ENCODE peak calls at places on chromosome 16, in six cellular contexts. E is IMR-90, O is sigmoid colon, F is HFFc6, N is fibroblast of the aortic adventitia, W is H9. D is an unnamed sample.

GRCh38 chr16:65710107-65710506 is 588.2 kb upstream of the CDH11 start:
- DNase-seq in E (no peak), O (no peak), F (no peak), N (no peak), W (no peak), D (no peak)

GRCh38 chr16:31072540-31073072 is 1.4 kb downstream of the ZNF668 start:
- DNase-seq in E (peak; percentile 69), O (peak; percentile 61), F (peak; percentile 45), N (peak; percentile 42), W (no peak), D (no peak)

GRCh38 chr16:2520784-2521577 is 810 bp downstream of the AMDHD2 start:
- DNase-seq in E (no peak), O (peak; percentile 74), F (no peak), N (no peak), W (peak; percentile 45), D (no peak)

GRCh38 chr16:23587726-23588125 is 8.4 kb downstream of the NDUFAB1 start:
- DNase-seq in E (peak; percentile 96), O (no peak), F (peak; percentile 92), N (peak; percentile 78), W (no peak), D (peak; percentile 12)

GRCh38 chr16:71297252-71297651 is 8.1 kb upstream of the CMTR2 start:
- DNase-seq in E (peak; percentile 1), O (no peak), F (no peak), N (peak; percentile 7), W (no peak), D (no peak)

GRCh38 chr16:46961373-46962353 is 11.8 kb downstream of the DNAJA2 start:
- DNase-seq in E (peak; percentile 43), O (no peak), F (peak; percentile 29), N (peak; percentile 35), W (no peak), D (no peak)

GRCh38 chr16:79998143-79998542 is 397.6 kb upstream of the MAF start:
- DNase-seq in E (no peak), O (no peak), F (no peak), N (no peak), W (no peak), D (no peak)

GRCh38 chr16:85661131-85662035 is 27.4 kb downstream of the GINS2 start:
- DNase-seq in E (no peak), O (peak; percentile 58), F (no peak), N (no peak), W (no peak), D (no peak)

GRCh38 chr16:70159355-70160348 is 13.9 kb upstream of the CLEC18C start:
- DNase-seq in E (peak; percentile 58), O (no peak), F (no peak), N (no peak), W (no peak), D (no peak)

GRCh38 chr16:16145286-16145685 is 78.0 kb downstream of the ABCC6 start:
- DNase-seq in E (no peak), O (no peak), F (no peak), N (no peak), W (no peak), D (no peak)

GRCh38 chr16:87152221-87152755 is 164.9 kb downstream of the C16orf95 start:
- DNase-seq in E (no peak), O (no peak), F (no peak), N (no peak), W (no peak), D (no peak)

GRCh38 chr16:31880322-31880979 is 6.8 kb downstream of the ZNF267 start:
- DNase-seq in E (peak; percentile 80), O (no peak), F (peak; percentile 75), N (peak; percentile 63), W (no peak), D (no peak)

GRCh38 chr16:11129378-11129781 is 126.6 kb downstream of the SOCS1 start:
- DNase-seq in E (no peak), O (peak; percentile 65), F (no peak), N (peak; percentile 72), W (no peak), D (peak; percentile 48)

GRCh38 chr16:53370827-53371226 is 63.4 kb upstream of the RBL2 start:
- DNase-seq in E (no peak), O (no peak), F (no peak), N (no peak), W (no peak), D (no peak)

GRCh38 chr16:48471435-48471834 is 86.2 kb upstream of the SIAH1 start:
- DNase-seq in E (no peak), O (no peak), F (no peak), N (no peak), W (no peak), D (no peak)

GRCh38 chr16:74865922-74866598 is 91.4 kb upstream of the FA2H start:
- DNase-seq in E (no peak), O (no peak), F (no peak), N (peak; percentile 60), W (peak; percentile 92), D (no peak)

GRCh38 chr16:50425648-50426047 is 56.9 kb upstream of the BRD7 start:
- DNase-seq in E (no peak), O (no peak), F (no peak), N (no peak), W (no peak), D (no peak)

GRCh38 chr16:85187002-85187401 is 74.7 kb upstream of the CIBAR2 start:
- DNase-seq in E (peak; percentile 89), O (peak; percentile 84), F (peak; percentile 71), N (peak; percentile 44), W (no peak), D (no peak)

GRCh38 chr16:69064789-69065313 is 40.6 kb upstream of the HAS3 start:
- DNase-seq in E (no peak), O (peak; percentile 12), F (no peak), N (no peak), W (no peak), D (no peak)

GRCh38 chr16:85757341-85757822 is 6.5 kb upstream of the C16orf74 start:
- DNase-seq in E (peak; percentile 89), O (no peak), F (peak; percentile 62), N (peak; percentile 24), W (no peak), D (peak; percentile 87)

GRCh38 chr16:57648590-57649442 is 19.3 kb upstream of the ADGRG3 start:
- DNase-seq in E (peak; percentile 62), O (peak; percentile 79), F (peak; percentile 60), N (peak; percentile 78), W (peak; percentile 88), D (no peak)

GRCh38 chr16:57284206-57284951 is at the start of gene PLLP:
- DNase-seq in E (peak; percentile 8), O (peak; percentile 61), F (peak; percentile 2), N (no peak), W (peak; percentile 58), D (no peak)

GRCh38 chr16:77171750-77172635 is 19.0 kb upstream of the MON1B start:
- DNase-seq in E (peak; percentile 59), O (no peak), F (peak; percentile 60), N (peak; percentile 76), W (no peak), D (peak; percentile 27)

GRCh38 chr16:30526137-30526822 is at the start of gene ZNF768:
- DNase-seq in E (no peak), O (peak; percentile 79), F (peak; percentile 7), N (peak; percentile 9), W (peak; percentile 83), D (no peak)

GRCh38 chr16:86037999-86038922 is 139.3 kb downstream of the IRF8 start:
- DNase-seq in E (no peak), O (peak; percentile 56), F (no peak), N (no peak), W (no peak), D (no peak)

GRCh38 chr16:2172688-2173335 is 17.2 kb downstream of the TRAF7 start:
- DNase-seq in E (no peak), O (no peak), F (no peak), N (no peak), W (no peak), D (no peak)

GRCh38 chr16:66928702-66929388 is 3.5 kb upstream of the RRAD start:
- DNase-seq in E (peak; percentile 35), O (no peak), F (peak; percentile 37), N (peak; percentile 41), W (peak; percentile 70), D (no peak)
- TF ChIP-seq CTCF in E (peak; percentile 51), O (no peak), F (peak; percentile 80), N (peak; percentile 53), W (peak; percentile 68), D (peak; percentile 46)

DNA sequence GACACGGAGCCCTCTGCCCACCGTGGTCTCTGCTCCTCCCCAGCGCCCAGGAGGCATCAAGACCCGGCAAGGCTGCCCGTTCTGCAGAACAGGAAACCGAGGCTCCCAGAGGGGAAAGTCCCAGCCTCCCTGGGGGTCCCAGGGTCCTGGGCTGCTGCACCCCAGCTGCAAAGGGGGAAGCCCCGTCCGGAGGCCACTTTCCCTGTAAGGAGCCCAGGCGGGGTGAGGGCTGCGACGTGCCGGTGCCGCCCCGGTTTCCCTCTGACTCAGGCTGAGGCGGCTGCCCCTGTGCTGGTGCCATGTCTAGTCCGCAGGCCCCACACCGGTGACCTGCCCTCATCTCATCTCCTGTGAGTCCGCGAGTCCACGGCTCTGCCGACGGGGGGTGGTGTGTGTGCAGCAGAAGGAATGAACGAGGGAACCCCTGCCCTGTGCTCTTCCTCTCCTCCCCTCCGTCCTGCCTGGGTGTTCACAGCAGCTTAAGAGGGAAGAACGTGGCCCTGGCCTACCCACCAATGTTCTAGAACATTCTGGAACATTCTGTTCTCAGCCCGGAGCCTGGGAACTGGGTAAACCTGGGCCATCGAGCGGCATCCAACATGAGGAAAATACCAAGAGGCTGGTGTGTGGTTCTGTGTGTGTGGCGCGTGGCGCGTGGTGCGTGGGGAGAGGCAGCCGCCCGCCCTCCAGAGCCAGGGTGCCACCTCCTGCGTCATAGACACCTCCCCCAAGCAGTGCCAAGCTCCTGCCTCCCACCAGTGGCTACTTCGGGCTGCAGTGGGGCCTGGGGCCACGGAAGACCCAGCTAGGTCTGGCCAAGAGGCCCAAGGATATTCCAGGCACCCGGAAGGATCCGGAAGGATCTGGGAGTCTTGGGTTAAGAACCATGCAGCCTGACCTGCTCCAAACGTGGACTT is 7.0 kb upstream of the CBFA2T3 start:
- DNase-seq in E (no peak), O (no peak), F (no peak), N (no peak), W (no peak), D (no peak)
- TF ChIP-seq CTCF in E (no peak), O (no peak), F (no peak), N (no peak), W (no peak), D (no peak)

DNA sequence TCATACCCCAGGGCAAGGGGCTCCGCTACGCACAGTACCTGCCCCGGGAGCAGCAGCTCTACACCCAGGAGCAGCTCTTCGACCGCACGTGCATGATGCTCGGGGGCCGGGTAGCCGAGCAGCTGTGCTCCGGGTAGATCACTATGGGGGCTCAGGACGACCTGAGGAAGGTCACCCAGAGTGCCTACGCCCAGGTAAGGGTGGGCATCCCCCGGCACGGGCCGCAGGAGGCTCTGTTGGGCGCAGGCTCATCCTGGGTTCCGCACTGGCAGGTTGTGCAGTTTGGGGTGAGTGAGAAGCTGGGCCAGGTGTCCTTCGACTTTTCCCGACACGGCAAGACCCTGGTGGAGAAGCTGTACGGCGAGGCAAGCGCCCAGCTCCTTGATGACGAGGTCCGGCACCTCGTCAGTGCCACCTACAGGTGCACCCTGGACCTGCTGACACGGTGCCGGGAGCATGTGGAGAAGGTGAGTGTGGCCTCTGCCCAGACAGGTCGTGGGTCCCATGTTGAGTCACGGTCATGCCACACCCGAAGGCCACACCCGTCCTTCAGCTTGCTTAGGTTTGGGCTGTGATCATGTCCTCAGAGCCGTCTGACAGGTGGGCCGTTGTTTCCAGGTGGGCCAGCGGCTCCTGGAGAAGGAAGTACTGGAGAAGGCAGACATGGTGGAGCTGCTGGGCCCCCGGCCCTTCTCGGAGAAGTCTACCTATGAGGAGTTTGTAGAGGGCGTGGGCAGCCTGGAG is 19.3 kb downstream of the DBNDD1 start:
- DNase-seq in E (no peak), O (no peak), F (no peak), N (no peak), W (no peak), D (no peak)
- TF ChIP-seq CTCF in E (no peak), O (no peak), F (peak; percentile 32), N (no peak), W (peak; percentile 41), D (no peak)

GRCh38 chr16:733382-734207 is 6.7 kb downstream of the HAGHL start:
- DNase-seq in E (no peak), O (peak; percentile 61), F (no peak), N (no peak), W (no peak), D (no peak)
- TF ChIP-seq CTCF in E (peak; percentile 20), O (no peak), F (peak; percentile 74), N (peak; percentile 40), W (peak; percentile 49), D (peak; percentile 38)